ENCODE peak calls at places on chromosome 10, in ten cellular contexts. O is prostate gland, D is thyroid gland, X is upper lobe of left lung, I is adrenal gland, S is right lobe of liver, Z is suprapubic skin, J is HCT116, W is ovary, H is breast epithelium. G is an unnamed sample.

GRCh38 chr10:46520941-46521340 is 35.5 kb downstream of the GPRIN2 start:
- DNase-seq in D (peak; percentile 32), O (no peak), I (peak; percentile 16), W (peak; percentile 8), J (no peak), H (peak; percentile 52), Z (peak; percentile 61), X (peak; percentile 17), S (peak; percentile 18), G (no peak)

GRCh38 chr10:88849224-88849623 is 2.4 kb downstream of the ANKRD22 start:
- DNase-seq in Z (no peak), H (no peak), X (no peak), J (no peak), W (no peak), I (no peak), O (no peak), S (no peak), D (no peak), G (no peak)

GRCh38 chr10:43857206-43857952 is 208.7 kb upstream of the ZNF32 start:
- DNase-seq in H (no peak), X (no peak), Z (no peak), O (no peak), S (no peak), W (peak; percentile 7), D (no peak), I (no peak), J (no peak), G (no peak)

GRCh38 chr10:129963076-129963830 is 821 bp downstream of the EBF3 start:
- DNase-seq in W (no peak), D (peak; percentile 29), S (no peak), J (no peak), O (no peak), Z (no peak), H (no peak), X (no peak), I (no peak), G (peak; percentile 9)

GRCh38 chr10:98020784-98021183 is 9.6 kb downstream of the CRTAC1 start:
- DNase-seq in D (no peak), Z (no peak), O (no peak), J (no peak), I (no peak), S (no peak), H (no peak), W (no peak), X (no peak), G (no peak)

GRCh38 chr10:26025500-26025899 is 91.5 kb downstream of the MYO3A start:
- DNase-seq in I (no peak), H (no peak), J (no peak), Z (no peak), D (no peak), S (no peak), O (no peak), W (no peak), X (no peak), G (no peak)

GRCh38 chr10:118873080-118873737 is 118.4 kb upstream of the CACUL1 start:
- DNase-seq in I (no peak), J (no peak), Z (no peak), O (no peak), D (peak; percentile 79), H (no peak), X (no peak), W (no peak), S (no peak), G (no peak)

GRCh38 chr10:69316313-69317059 is 38.2 kb downstream of the HK1 start:
- DNase-seq in D (peak; percentile 11), Z (no peak), J (no peak), S (no peak), I (peak; percentile 69), X (no peak), W (no peak), H (no peak), O (no peak), G (no peak)

GRCh38 chr10:4983615-4984216 is 19.9 kb downstream of the AKR1C2 start:
- DNase-seq in X (no peak), S (no peak), O (no peak), I (no peak), W (no peak), H (no peak), Z (no peak), D (no peak), J (no peak), G (no peak)

GRCh38 chr10:4984223-4984622 is 19.4 kb downstream of the AKR1C2 start:
- DNase-seq in J (no peak), H (no peak), D (no peak), S (peak; percentile 15), X (no peak), O (no peak), W (no peak), I (no peak), Z (no peak), G (no peak)

GRCh38 chr10:4981722-4982471 is 18.7 kb downstream of the AKR1C1 start:
- DNase-seq in W (peak; percentile 46), O (no peak), J (peak; percentile 26), I (peak; percentile 41), X (peak; percentile 79), S (no peak), D (peak; percentile 75), H (no peak), Z (no peak), G (no peak)

GRCh38 chr10:4980793-4981192 is 17.6 kb downstream of the AKR1C1 start:
- DNase-seq in O (no peak), J (no peak), X (no peak), Z (no peak), S (no peak), W (no peak), H (no peak), I (no peak), D (no peak), G (no peak)

GRCh38 chr10:4982764-4983226 is 19.6 kb downstream of the AKR1C1 start:
- DNase-seq in D (no peak), X (peak; percentile 36), S (peak; percentile 16), Z (no peak), O (no peak), J (no peak), H (no peak), I (no peak), W (no peak), G (no peak)
- TF ChIP-seq POLR2A in D (no peak), X (no peak), S (peak; percentile 25), Z (no peak), O (no peak), J (no peak), H (no peak), I (no peak), W (no peak), G (no peak)

DNA sequence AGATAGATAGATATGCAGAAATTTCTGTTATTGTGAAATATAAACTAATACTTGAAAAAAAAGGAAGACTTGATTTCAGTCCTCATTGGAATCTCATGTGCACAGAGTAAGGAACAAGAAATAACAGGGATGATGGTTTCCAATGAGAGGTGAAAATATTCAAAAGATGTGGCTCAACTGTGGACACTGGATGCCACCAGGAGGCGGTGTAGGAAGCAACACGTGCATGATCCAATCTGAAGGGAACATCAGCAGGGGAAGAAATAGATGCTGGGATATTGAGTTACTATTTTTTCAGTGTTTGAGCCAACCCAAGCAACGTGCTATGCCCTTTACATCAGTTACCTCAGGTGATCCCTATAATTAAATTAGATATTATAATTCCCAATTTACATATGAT is 710.8 kb upstream of the LRRTM3 start:
- DNase-seq in J (no peak), W (no peak), Z (no peak), D (no peak), X (no peak), O (no peak), H (no peak), I (no peak), S (no peak), G (no peak)
- TF ChIP-seq CTCF in J (peak; percentile 37), W (no peak), Z (no peak), D (no peak), X (no peak), O (no peak), H (no peak), I (no peak), S (peak; percentile 5), G (no peak)

GRCh38 chr10:24114561-24114960 is 94.4 kb upstream of the KIAA1217 start:
- DNase-seq in Z (no peak), I (no peak), J (no peak), O (no peak), H (no peak), S (no peak), D (no peak), W (no peak), X (no peak), G (no peak)

GRCh38 chr10:24118246-24118645 is 90.7 kb upstream of the KIAA1217 start:
- DNase-seq in I (no peak), O (no peak), X (no peak), H (no peak), Z (no peak), W (no peak), D (no peak), J (no peak), S (no peak), G (no peak)

GRCh38 chr10:24119919-24120318 is 89.0 kb upstream of the KIAA1217 start:
- DNase-seq in W (no peak), S (no peak), D (no peak), I (no peak), O (no peak), J (no peak), Z (no peak), X (no peak), H (no peak), G (no peak)

GRCh38 chr10:24120651-24121050 is 88.3 kb upstream of the KIAA1217 start:
- DNase-seq in S (no peak), H (no peak), D (no peak), Z (no peak), W (no peak), O (no peak), X (no peak), J (no peak), I (no peak), G (no peak)

DNA sequence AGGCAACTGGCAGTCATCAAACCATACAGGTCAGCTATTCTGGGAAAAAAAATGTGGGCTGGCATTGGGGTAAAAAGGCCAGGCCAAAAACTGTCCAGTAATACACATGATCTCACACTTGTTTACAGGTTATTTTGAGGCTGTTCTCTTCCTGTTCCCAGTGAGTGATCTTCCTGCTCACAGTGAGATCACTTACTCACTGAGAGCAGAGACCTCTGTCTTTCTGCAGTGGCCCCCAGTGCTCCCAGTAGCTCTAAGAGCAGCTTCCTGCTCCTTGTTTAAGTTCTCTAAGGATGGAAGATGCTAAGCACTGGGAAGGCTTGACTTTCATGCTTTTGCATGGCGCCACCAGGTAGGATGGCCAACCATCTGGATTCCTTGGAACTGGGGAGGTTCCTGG is 93.5 kb upstream of the KIAA1217 start:
- DNase-seq in J (no peak), S (no peak), Z (no peak), I (no peak), O (no peak), W (no peak), D (no peak), H (no peak), X (no peak), G (no peak)
- TF ChIP-seq POLR2A in J (no peak), S (no peak), Z (no peak), I (no peak), O (no peak), W (no peak), D (no peak), H (no peak), X (peak; percentile 29), G (no peak)

GRCh38 chr10:127874966-127875765 is 17.6 kb downstream of the CLRN3 start:
- DNase-seq in S (no peak), O (no peak), Z (no peak), I (no peak), W (no peak), D (no peak), X (no peak), H (no peak), J (no peak), G (no peak)

GRCh38 chr10:127873901-127874470 is 18.8 kb downstream of the CLRN3 start:
- DNase-seq in S (no peak), H (no peak), I (no peak), W (no peak), Z (no peak), X (no peak), O (no peak), J (no peak), D (no peak), G (peak; percentile 50)

GRCh38 chr10:127872011-127872741 is 20.6 kb downstream of the CLRN3 start:
- DNase-seq in Z (no peak), H (no peak), W (peak; percentile 56), I (no peak), S (peak; percentile 53), O (no peak), X (no peak), J (no peak), D (peak; percentile 12), G (peak; percentile 11)

GRCh38 chr10:127871631-127872010 is 21.1 kb downstream of the CLRN3 start:
- DNase-seq in D (no peak), W (no peak), H (no peak), X (no peak), I (no peak), O (no peak), J (no peak), S (no peak), Z (no peak), G (peak; percentile 49)

GRCh38 chr10:127872871-127873600 is 19.7 kb downstream of the CLRN3 start:
- DNase-seq in W (no peak), X (no peak), Z (no peak), J (no peak), S (peak; percentile 78), H (no peak), O (no peak), D (no peak), I (no peak), G (peak; percentile 85)
- TF ChIP-seq CTCF in W (no peak), X (no peak), Z (no peak), J (no peak), S (peak; percentile 45), H (no peak), O (no peak), D (no peak), I (peak; percentile 27), G (peak; percentile 87)

G was measured in Peyer's patch.